ENCODE peak calls at places on chromosomes 2 and 18, in four cellular contexts. O, B, W and F are unnamed samples.

GRCh38 chr2:104919127-104919526 is 65.2 kb downstream of the POU3F3 start:
- DNase-seq in B (no peak), O (no peak), W (no peak), F (peak; percentile 59)

GRCh38 chr18:23812566-23813440 is 123.5 kb downstream of the LAMA3 start:
- DNase-seq in B (no peak), W (no peak), O (peak; percentile 29), F (no peak)

GRCh38 chr2:148907085-148907785 is 32.2 kb downstream of the KIF5C start:
- DNase-seq in O (no peak), B (no peak), W (no peak), F (no peak)

GRCh38 chr2:160632576-160632975 is 139.0 kb upstream of the RBMS1 start:
- DNase-seq in B (no peak), O (no peak), W (no peak), F (no peak)

GRCh38 chr18:75336767-75337166 is 90.7 kb downstream of the SMIM21 start:
- DNase-seq in W (no peak), O (no peak), B (no peak), F (no peak)

GRCh38 chr2:229870903-229871650 is 50.7 kb downstream of the TRIP12 start:
- DNase-seq in O (no peak), W (no peak), B (no peak), F (no peak)

GRCh38 chr2:17422066-17422465 is 96.2 kb downstream of the RAD51AP2 start:
- DNase-seq in B (no peak), W (no peak), O (no peak), F (no peak)

GRCh38 chr2:206920936-206921335 is 18.4 kb upstream of the CPO start:
- DNase-seq in B (no peak), O (no peak), W (no peak), F (no peak)

GRCh38 chr2:26754972-26755670 is 9.0 kb upstream of the SLC35F6 start:
- DNase-seq in B (no peak), O (no peak), W (no peak), F (no peak)

GRCh38 chr2:42167458-42167857 is 1.7 kb upstream of the EML4 start:
- DNase-seq in O (no peak), W (no peak), B (no peak), F (no peak)

GRCh38 chr2:203534486-203535077 is 519 bp downstream of the RAPH1 start:
- DNase-seq in W (no peak), O (peak; percentile 70), B (peak; percentile 13), F (no peak)

GRCh38 chr2:237640493-237640998 is 13.2 kb downstream of the LRRFIP1 start:
- DNase-seq in O (no peak), B (no peak), W (no peak), F (no peak)

GRCh38 chr2:120463527-120463926 is 117.6 kb downstream of the INHBB start:
- DNase-seq in W (no peak), B (no peak), O (no peak), F (no peak)
- H3K27me3 ChIP-seq in W (peaks cover 4% of the 10 kb centered on the region), B (no peaks in the 10 kb centered on the region), O (no peaks in the 10 kb centered on the region), F (no peaks in the 10 kb centered on the region)

DNA sequence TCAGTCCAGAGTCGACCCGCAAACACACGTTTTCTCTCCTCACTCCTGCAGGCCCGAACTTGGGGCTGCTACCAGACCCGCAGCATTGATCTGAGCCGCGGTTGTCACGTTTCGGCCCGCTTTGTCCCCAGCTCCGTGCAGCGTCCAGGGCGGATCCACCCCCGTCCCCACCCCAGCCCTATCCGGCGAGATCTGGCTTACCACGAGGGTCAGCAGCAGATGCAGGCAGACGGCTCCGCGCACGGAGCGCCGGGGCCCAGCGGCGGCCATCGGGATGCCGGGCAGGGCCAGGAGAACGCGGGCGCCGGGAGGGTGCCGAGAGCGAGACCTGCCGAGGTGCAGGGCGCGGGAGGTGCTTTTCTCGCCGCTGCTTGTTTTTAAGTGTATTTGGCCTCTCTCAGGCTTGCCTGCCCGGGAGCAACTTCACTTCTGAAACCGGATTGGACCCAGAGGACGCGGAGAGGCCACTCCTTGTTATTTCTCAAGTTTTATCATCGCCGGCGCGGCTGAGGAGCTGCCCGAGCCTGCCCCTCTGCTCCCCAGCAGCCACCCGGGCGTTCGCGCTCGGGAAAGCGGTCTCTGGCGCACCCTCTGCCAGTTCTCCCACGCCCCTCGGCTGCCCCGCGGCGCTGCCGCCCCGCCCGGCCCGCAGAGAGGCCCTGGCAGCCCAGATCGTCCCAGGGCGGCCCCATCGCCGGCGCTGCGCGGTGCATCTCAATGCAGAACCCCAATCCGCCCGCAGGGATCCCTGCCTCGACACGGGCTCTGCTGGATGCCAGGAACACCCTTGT is at the start of gene DSC3:
- DNase-seq in O (no peak), W (no peak), B (no peak), F (peak; percentile 70)
- H3K27me3 ChIP-seq in O (no peaks in the 10 kb centered on the region), W (peaks cover 4% of the 10 kb centered on the region), B (peaks cover 24% of the 10 kb centered on the region), F (peaks cover 52% of the 10 kb centered on the region)

GRCh38 chr18:78153362-78153761 is 826.3 kb upstream of the SALL3 start:
- DNase-seq in B (no peak), W (no peak), O (no peak), F (no peak)
- H3K27me3 ChIP-seq in B (no peaks in the 10 kb centered on the region), W (no peaks in the 10 kb centered on the region), O (no peaks in the 10 kb centered on the region), F (no peaks in the 10 kb centered on the region)

DNA sequence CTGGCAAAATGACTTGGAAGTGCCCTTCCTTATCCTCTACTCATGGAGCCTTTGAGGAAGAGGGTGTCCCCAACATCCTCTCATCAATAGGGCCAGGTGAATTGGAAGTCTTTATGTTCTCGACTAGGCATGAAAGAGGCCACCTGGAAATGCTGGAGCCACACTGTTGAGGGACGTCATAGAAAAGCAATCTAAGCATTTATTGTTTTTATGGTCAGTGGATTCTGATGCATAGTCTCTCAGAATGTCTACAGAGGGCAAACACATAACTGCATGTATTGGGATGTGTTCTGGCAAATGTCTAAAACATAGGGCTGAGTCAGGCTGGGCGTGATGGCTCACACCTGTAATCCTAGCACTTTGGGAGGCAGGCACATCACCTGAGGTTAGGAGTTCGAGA is 246.6 kb upstream of the SP5 start:
- DNase-seq in W (no peak), O (no peak), B (no peak), F (no peak)
- H3K27me3 ChIP-seq in W (no peaks in the 10 kb centered on the region), O (no peaks in the 10 kb centered on the region), B (no peaks in the 10 kb centered on the region), F (no peaks in the 10 kb centered on the region)

DNA sequence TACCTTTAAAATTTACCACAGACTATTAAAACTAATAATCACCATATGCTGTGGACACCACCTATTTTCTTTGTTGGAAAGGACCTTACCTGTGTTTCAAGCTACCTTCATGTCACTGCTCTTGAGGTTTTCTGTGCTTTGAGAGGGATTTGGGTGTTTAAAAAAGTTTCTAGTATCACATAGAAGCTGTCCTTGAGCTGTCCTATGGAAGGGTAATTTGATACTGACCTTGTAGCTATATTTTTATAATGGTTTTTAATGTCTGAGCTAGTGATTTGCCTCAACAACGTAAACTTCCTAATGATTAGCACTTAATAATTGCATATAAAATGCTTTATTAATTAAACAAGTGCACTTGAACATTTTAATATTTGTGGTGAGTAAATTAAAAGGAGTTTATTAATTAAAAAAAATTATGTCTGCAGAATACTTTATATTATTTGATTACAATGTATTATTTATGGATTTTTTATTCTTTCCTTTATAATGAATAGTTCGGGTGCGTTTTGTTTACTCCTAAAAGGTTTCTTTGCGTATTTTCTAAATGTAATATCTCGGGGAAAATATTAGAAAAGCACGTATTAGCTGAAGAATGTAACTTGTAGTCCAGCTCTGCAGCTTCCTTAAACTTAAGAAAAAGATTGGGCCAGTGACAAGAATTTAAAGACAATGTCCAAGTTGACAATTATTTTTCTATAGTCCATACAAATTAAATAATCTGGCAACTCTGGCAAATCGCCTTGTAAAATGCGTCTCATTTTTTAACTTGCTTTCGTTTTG is 2.3 kb downstream of the HOXD8 start:
- DNase-seq in W (no peak), B (no peak), O (no peak), F (no peak)
- H3K27me3 ChIP-seq in W (peaks cover 86% of the 10 kb centered on the region), B (peaks cover 92% of the 10 kb centered on the region), O (peaks cover 19% of the 10 kb centered on the region), F (peaks cover 90% of the 10 kb centered on the region)